ENCODE peak calls at places on chromosomes 2 and 18, in eight cellular contexts. V is CD4-positive, alpha-beta T cell; N is cardiac fibroblast; C is heart left ventricle; J is kidney; Z is NCI-H748 treated with DMSO at 0.1 percent for 48 hours; R is NB4; T is T1000. L is an unnamed sample.

GRCh38 chr2:36296798-36297197 is 58.8 kb upstream of the CRIM1 start:
- DNase-seq in T (no peak), C (no peak), N (no peak), V (no peak), J (no peak), Z (no peak), R (no peak), L (no peak)

GRCh38 chr2:168949324-168949723 is 48.2 kb downstream of the G6PC2 start:
- DNase-seq in C (no peak), N (no peak), T (no peak), R (no peak), V (no peak), J (no peak), Z (no peak), L (no peak)

GRCh38 chr2:1482981-1483380 is 69.7 kb downstream of the TPO start:
- DNase-seq in J (no peak), Z (no peak), R (no peak), V (no peak), N (no peak), T (no peak), C (peak), L (no peak)

GRCh38 chr2:114085992-114086391 is 196.1 kb downstream of the ACTR3 start:
- DNase-seq in R (no peak), C (no peak), Z (no peak), V (no peak), T (no peak), J (no peak), N (no peak), L (no peak)

GRCh38 chr2:26164641-26165211 is 8.2 kb upstream of the GAREM2 start:
- DNase-seq in V (no peak), T (no peak), J (no peak), N (no peak), C (peak), Z (no peak), R (no peak), L (no peak)

GRCh38 chr2:197838036-197838435 is 33.6 kb downstream of the PLCL1 start:
- DNase-seq in N (peak), V (peak), R (no peak), J (no peak), C (no peak), T (no peak), Z (no peak), L (no peak)

GRCh38 chr18:48541747-48542108 is 2.9 kb downstream of the CTIF start:
- DNase-seq in J (no peak), Z (no peak), N (no peak), T (no peak), R (no peak), V (no peak), C (no peak), L (no peak)

GRCh38 chr2:159585607-159586006 is 30.7 kb downstream of the BAZ2B start:
- DNase-seq in V (no peak), C (no peak), Z (no peak), T (no peak), J (no peak), N (no peak), R (no peak), L (no peak)

GRCh38 chr2:42903821-42904575 is 111.6 kb upstream of the HAAO start:
- DNase-seq in J (no peak), C (no peak), R (no peak), V (no peak), T (no peak), N (no peak), Z (peak), L (no peak)

GRCh38 chr2:38187416-38188127 is 111.6 kb upstream of the CYP1B1 start:
- DNase-seq in Z (peak), C (peak), T (no peak), R (no peak), V (no peak), N (peak), J (peak), L (no peak)

GRCh38 chr2:218398437-218399390 is 954 bp upstream of the CTDSP1 start:
- DNase-seq in T (no peak), V (peak), Z (no peak), R (peak), C (peak), J (peak), N (peak), L (peak)

L was measured in NCI-H1930.